ENCODE peak calls at places on chromosomes 4 and X, in six cellular contexts. J is activated T-cell treated with anti-CD3 and anti-CD28 coated beads for 1 hour; C is PC-9; N is AG08396; P is activated T-helper 1 cell treated with anti-CD3 and anti-CD28 coated beads, Interleukin-12 subunit alpha, Interleukin-12 subunit beta, Interleukin-2, Interleukin-4 antibody, amounts not matched to agents 30 ng/mL and 10 ng/mL and 1 ng/mL, durations not matched to agents 14 hours and 24 hours and 36 hours; I is SW 1271. F is an unnamed sample.

GRCh38 chr4:137468836-137469235 is 63.5 kb downstream of the PCDH18 start:
- DNase-seq in J (no peak), C (no peak), N (no peak), P (no peak), I (no peak), F (no peak)

GRCh38 chrX:17187301-17187836 is 187.6 kb upstream of the NHS start:
- DNase-seq in J (no peak), C (no peak), N (no peak), P (no peak), I (no peak), F (no peak)

GRCh38 chr4:167956676-167957075 is 135.7 kb upstream of the ANXA10 start:
- DNase-seq in J (no peak), C (no peak), N (no peak), P (no peak), I (no peak), F (no peak)

GRCh38 chr4:84366111-84366510 is 133.0 kb downstream of the NKX6-1 start:
- DNase-seq in J (no peak), C (no peak), N (no peak), P (no peak), I (no peak), F (no peak)

GRCh38 chrX:119226431-119226830 is 9.7 kb upstream of the PGRMC1 start:
- DNase-seq in J (no peak), C (no peak), N (no peak), P (no peak), I (no peak), F (no peak)

GRCh38 chrX:53442322-53442631 is 8.1 kb upstream of the HSD17B10 start:
- DNase-seq in J (no peak), C (no peak), N (no peak), P (no peak), I (no peak), F (no peak)

GRCh38 chr4:2787230-2788100 is 5.4 kb upstream of the SH3BP2 start:
- DNase-seq in J (no peak), C (no peak), N (no peak), P (peak), I (no peak), F (peak)

GRCh38 chr4:62324215-62324614 is 1124.1 kb downstream of the ADGRL3 start:
- DNase-seq in J (no peak), C (no peak), N (no peak), P (no peak), I (no peak), F (no peak)

GRCh38 chr4:73251384-73251783 is 7.2 kb downstream of the ANKRD17 start:
- DNase-seq in J (no peak), C (no peak), N (no peak), P (no peak), I (no peak), F (no peak)

GRCh38 chr4:48290146-48290772 is 20.6 kb upstream of the TEC start:
- DNase-seq in J (no peak), C (peak), N (peak), P (no peak), I (no peak), F (no peak)

GRCh38 chrX:24259544-24260240 is 54.2 kb downstream of the SUPT20HL2 start:
- DNase-seq in J (no peak), C (peak), N (peak), P (peak), I (no peak), F (peak)

GRCh38 chrX:15973299-15973698 is 118.7 kb upstream of the AP1S2 start:
- DNase-seq in J (no peak), C (no peak), N (peak), P (no peak), I (no peak), F (no peak)

GRCh38 chrX:7159132-7159861 is 11.3 kb upstream of the PUDP start:
- DNase-seq in J (no peak), C (peak), N (peak), P (no peak), I (no peak), F (no peak)